ENCODE peak calls at places on chromosomes 16 and 17, in eight cellular contexts. One of them, this sample, is unnamed.

GRCh38 chr17:29891131-29891530 is 38.9 kb downstream of the SSH2 start:
- DNase-seq in OCI-LY7: no peak
- DNase-seq in activated CD8-positive, alpha-beta T cell treated with anti-CD3 and anti-CD28 coated beads for 36 hours: no peak
- DNase-seq in mesothelial cell of epicardium: no peak
- DNase-seq in left ventricle myocardium inferior: no peak
- DNase-seq in spleen: no peak
- DNase-seq in WTC11: no peak
- DNase-seq in right atrium auricular region: no peak
- DNase-seq in this sample: no peak

GRCh38 chr16:71258371-71258770 is 27.8 kb upstream of the HYDIN start:
- DNase-seq in activated CD8-positive, alpha-beta T cell treated with anti-CD3 and anti-CD28 coated beads for 36 hours: no peak
- DNase-seq in OCI-LY7: no peak
- DNase-seq in left ventricle myocardium inferior: no peak
- DNase-seq in spleen: no peak
- DNase-seq in mesothelial cell of epicardium: no peak
- DNase-seq in right atrium auricular region: no peak
- DNase-seq in WTC11: no peak
- DNase-seq in this sample: no peak

GRCh38 chr17:82031885-82032627 is 578 bp downstream of the RAC3 start:
- DNase-seq in mesothelial cell of epicardium: no peak
- DNase-seq in activated CD8-positive, alpha-beta T cell treated with anti-CD3 and anti-CD28 coated beads for 36 hours: peak
- DNase-seq in WTC11: peak
- DNase-seq in OCI-LY7: peak
- DNase-seq in spleen: no peak
- DNase-seq in left ventricle myocardium inferior: no peak
- DNase-seq in right atrium auricular region: no peak
- DNase-seq in this sample: no peak

GRCh38 chr16:82936941-82937551 is 310.3 kb downstream of the CDH13 start:
- DNase-seq in OCI-LY7: no peak
- DNase-seq in WTC11: no peak
- DNase-seq in activated CD8-positive, alpha-beta T cell treated with anti-CD3 and anti-CD28 coated beads for 36 hours: no peak
- DNase-seq in mesothelial cell of epicardium: no peak
- DNase-seq in spleen: no peak
- DNase-seq in right atrium auricular region: no peak
- DNase-seq in left ventricle myocardium inferior: no peak
- DNase-seq in this sample: no peak

GRCh38 chr16:23124315-23124714 is 24.9 kb downstream of the USP31 start:
- DNase-seq in mesothelial cell of epicardium: no peak
- DNase-seq in spleen: no peak
- DNase-seq in activated CD8-positive, alpha-beta T cell treated with anti-CD3 and anti-CD28 coated beads for 36 hours: no peak
- DNase-seq in left ventricle myocardium inferior: no peak
- DNase-seq in right atrium auricular region: no peak
- DNase-seq in OCI-LY7: no peak
- DNase-seq in WTC11: no peak
- DNase-seq in this sample: no peak

GRCh38 chr16:81758376-81758775 is 20.7 kb upstream of the PLCG2 start:
- DNase-seq in OCI-LY7: no peak
- DNase-seq in mesothelial cell of epicardium: no peak
- DNase-seq in WTC11: no peak
- DNase-seq in spleen: no peak
- DNase-seq in left ventricle myocardium inferior: no peak
- DNase-seq in activated CD8-positive, alpha-beta T cell treated with anti-CD3 and anti-CD28 coated beads for 36 hours: no peak
- DNase-seq in right atrium auricular region: no peak
- DNase-seq in this sample: no peak

GRCh38 chr17:7955414-7956042 is 23.5 kb downstream of the CNTROB start:
- DNase-seq in OCI-LY7: no peak
- DNase-seq in spleen: no peak
- DNase-seq in activated CD8-positive, alpha-beta T cell treated with anti-CD3 and anti-CD28 coated beads for 36 hours: no peak
- DNase-seq in left ventricle myocardium inferior: no peak
- DNase-seq in WTC11: no peak
- DNase-seq in right atrium auricular region: no peak
- DNase-seq in mesothelial cell of epicardium: no peak
- DNase-seq in this sample: no peak

GRCh38 chr17:4934173-4934979 is 2.3 kb downstream of the GP1BA start:
- DNase-seq in OCI-LY7: no peak
- DNase-seq in right atrium auricular region: no peak
- DNase-seq in spleen: no peak
- DNase-seq in activated CD8-positive, alpha-beta T cell treated with anti-CD3 and anti-CD28 coated beads for 36 hours: peak
- DNase-seq in left ventricle myocardium inferior: no peak
- DNase-seq in mesothelial cell of epicardium: no peak
- DNase-seq in WTC11: peak
- DNase-seq in this sample: no peak

DNA sequence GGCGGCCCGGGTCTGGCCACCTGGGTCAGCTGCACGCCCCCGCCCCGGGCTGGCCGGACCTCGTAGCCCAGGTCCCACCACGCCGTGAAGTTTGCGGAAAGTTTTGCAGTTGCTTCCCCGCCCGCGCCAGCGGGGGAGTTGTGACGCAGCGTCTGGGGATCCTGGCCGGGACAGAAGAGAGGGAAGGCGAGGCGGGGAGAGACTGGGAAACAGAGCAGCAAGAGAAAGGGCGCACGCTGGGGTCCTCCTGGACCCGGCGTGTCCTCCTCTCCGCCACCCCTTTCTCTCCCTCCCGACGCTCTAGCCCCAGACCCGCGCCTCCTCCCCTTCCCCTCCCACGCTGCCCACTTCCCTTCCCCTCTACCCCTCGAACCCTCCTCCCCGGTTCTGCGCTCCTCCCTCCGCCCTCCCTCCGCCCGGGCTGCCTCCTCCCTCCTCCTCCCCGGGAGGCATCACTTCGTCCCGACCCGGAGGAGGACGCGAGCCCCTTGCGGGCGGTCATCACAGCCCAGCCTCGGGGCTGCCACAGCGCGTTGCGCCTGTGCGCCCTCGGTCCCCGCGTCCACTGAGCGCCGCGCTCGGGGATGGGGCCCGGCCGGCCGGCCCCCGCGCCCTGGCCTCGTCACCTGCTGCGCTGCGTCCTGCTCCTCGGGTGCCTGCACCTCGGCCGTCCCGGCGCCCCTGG is at the start of gene MRC2:
- DNase-seq in activated CD8-positive, alpha-beta T cell treated with anti-CD3 and anti-CD28 coated beads for 36 hours: peak
- DNase-seq in WTC11: peak
- DNase-seq in left ventricle myocardium inferior: peak
- DNase-seq in OCI-LY7: no peak
- DNase-seq in right atrium auricular region: peak
- DNase-seq in mesothelial cell of epicardium: no peak
- DNase-seq in spleen: no peak
- DNase-seq in this sample: peak
- TF ChIP-seq CTCF in activated CD8-positive, alpha-beta T cell treated with anti-CD3 and anti-CD28 coated beads for 36 hours: no peak
- TF ChIP-seq CTCF in WTC11: no peak
- TF ChIP-seq CTCF in left ventricle myocardium inferior: no peak
- TF ChIP-seq CTCF in OCI-LY7: no peak
- TF ChIP-seq CTCF in right atrium auricular region: no peak
- TF ChIP-seq CTCF in mesothelial cell of epicardium: no peak
- TF ChIP-seq CTCF in spleen: no peak
- TF ChIP-seq CTCF in this sample: peak

GRCh38 chr16:86505899-86506864 is 4.1 kb upstream of the FOXF1 start:
- DNase-seq in right atrium auricular region: no peak
- DNase-seq in left ventricle myocardium inferior: no peak
- DNase-seq in activated CD8-positive, alpha-beta T cell treated with anti-CD3 and anti-CD28 coated beads for 36 hours: no peak
- DNase-seq in spleen: no peak
- DNase-seq in OCI-LY7: no peak
- DNase-seq in WTC11: no peak
- DNase-seq in mesothelial cell of epicardium: no peak
- DNase-seq in this sample: no peak

GRCh38 chr16:86508947-86509758 is 1.2 kb upstream of the FOXF1 start:
- DNase-seq in spleen: no peak
- DNase-seq in WTC11: no peak
- DNase-seq in left ventricle myocardium inferior: peak
- DNase-seq in mesothelial cell of epicardium: no peak
- DNase-seq in activated CD8-positive, alpha-beta T cell treated with anti-CD3 and anti-CD28 coated beads for 36 hours: no peak
- DNase-seq in OCI-LY7: no peak
- DNase-seq in right atrium auricular region: no peak
- DNase-seq in this sample: no peak

GRCh38 chr16:86509759-86510464 is 415 bp upstream of the FOXF1 start:
- DNase-seq in WTC11: peak
- DNase-seq in activated CD8-positive, alpha-beta T cell treated with anti-CD3 and anti-CD28 coated beads for 36 hours: no peak
- DNase-seq in left ventricle myocardium inferior: peak
- DNase-seq in spleen: no peak
- DNase-seq in right atrium auricular region: no peak
- DNase-seq in mesothelial cell of epicardium: no peak
- DNase-seq in OCI-LY7: no peak
- DNase-seq in this sample: no peak

GRCh38 chr16:86507173-86508027 is 2.9 kb upstream of the FOXF1 start:
- DNase-seq in WTC11: no peak
- DNase-seq in OCI-LY7: no peak
- DNase-seq in left ventricle myocardium inferior: no peak
- DNase-seq in activated CD8-positive, alpha-beta T cell treated with anti-CD3 and anti-CD28 coated beads for 36 hours: no peak
- DNase-seq in right atrium auricular region: no peak
- DNase-seq in mesothelial cell of epicardium: no peak
- DNase-seq in spleen: no peak
- DNase-seq in this sample: no peak

DNA sequence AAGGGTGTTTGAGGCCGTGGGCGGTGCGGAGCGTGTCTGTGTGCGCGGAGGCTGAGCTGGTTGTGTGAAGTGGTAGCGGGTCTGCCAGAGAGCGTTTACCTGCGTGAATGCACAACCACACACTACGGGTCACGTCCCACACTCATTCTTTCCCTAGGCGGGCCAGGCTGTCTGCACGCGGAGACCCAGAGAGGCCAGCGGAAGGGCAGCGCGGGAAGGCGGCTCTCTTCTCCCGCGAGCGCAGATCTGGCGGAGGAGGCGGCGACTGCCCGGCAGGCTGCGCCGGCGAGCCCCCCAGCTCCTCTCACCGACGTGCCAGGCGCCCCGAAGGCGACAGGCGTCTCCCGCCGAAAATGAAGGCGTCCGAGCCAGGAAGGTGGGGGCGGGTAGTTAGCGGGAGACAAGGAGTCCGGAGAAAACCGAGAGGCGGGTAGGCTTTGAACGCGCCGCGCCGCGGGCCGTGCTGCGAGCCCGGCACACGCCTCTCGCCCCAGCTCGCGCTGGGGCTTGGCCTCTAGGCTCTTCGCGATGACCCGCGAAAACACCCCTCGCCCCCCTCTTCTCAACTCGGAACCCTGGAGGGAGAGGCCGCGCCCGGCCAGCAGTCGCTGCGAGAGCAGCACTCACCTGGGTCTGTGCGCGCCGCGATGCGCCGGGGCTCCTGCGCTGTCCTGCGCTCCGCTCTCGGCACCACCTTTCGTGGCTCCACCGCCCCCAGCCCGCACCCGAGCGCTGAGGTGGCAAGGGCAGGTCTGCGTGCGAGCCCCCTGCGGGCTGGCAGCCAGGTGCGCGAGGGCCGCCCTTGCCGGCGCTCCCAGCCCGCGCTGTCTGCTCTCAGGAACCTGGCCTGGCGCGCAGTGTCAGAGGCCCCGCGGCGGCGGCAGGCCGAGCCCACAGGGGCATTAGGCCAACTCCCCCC is 2.0 kb upstream of the FOXF1 start:
- DNase-seq in mesothelial cell of epicardium: no peak
- DNase-seq in WTC11: no peak
- DNase-seq in spleen: no peak
- DNase-seq in right atrium auricular region: no peak
- DNase-seq in OCI-LY7: no peak
- DNase-seq in left ventricle myocardium inferior: no peak
- DNase-seq in activated CD8-positive, alpha-beta T cell treated with anti-CD3 and anti-CD28 coated beads for 36 hours: no peak
- DNase-seq in this sample: no peak
- TF ChIP-seq CTCF in mesothelial cell of epicardium: no peak
- TF ChIP-seq CTCF in WTC11: no peak
- TF ChIP-seq CTCF in spleen: no peak
- TF ChIP-seq CTCF in right atrium auricular region: no peak
- TF ChIP-seq CTCF in OCI-LY7: no peak
- TF ChIP-seq CTCF in left ventricle myocardium inferior: no peak
- TF ChIP-seq CTCF in activated CD8-positive, alpha-beta T cell treated with anti-CD3 and anti-CD28 coated beads for 36 hours: no peak
- TF ChIP-seq CTCF in this sample: no peak

GRCh38 chr16:73214825-73215481 is 167.0 kb upstream of the ZFHX3 start:
- DNase-seq in OCI-LY7: no peak
- DNase-seq in activated CD8-positive, alpha-beta T cell treated with anti-CD3 and anti-CD28 coated beads for 36 hours: no peak
- DNase-seq in mesothelial cell of epicardium: no peak
- DNase-seq in right atrium auricular region: no peak
- DNase-seq in spleen: no peak
- DNase-seq in WTC11: no peak
- DNase-seq in left ventricle myocardium inferior: no peak
- DNase-seq in this sample: no peak

GRCh38 chr16:73215482-73216377 is 167.8 kb upstream of the ZFHX3 start:
- DNase-seq in WTC11: no peak
- DNase-seq in right atrium auricular region: no peak
- DNase-seq in mesothelial cell of epicardium: no peak
- DNase-seq in OCI-LY7: no peak
- DNase-seq in activated CD8-positive, alpha-beta T cell treated with anti-CD3 and anti-CD28 coated beads for 36 hours: no peak
- DNase-seq in left ventricle myocardium inferior: no peak
- DNase-seq in spleen: no peak
- DNase-seq in this sample: no peak

GRCh38 chr16:73216932-73217331 is 169.0 kb upstream of the ZFHX3 start:
- DNase-seq in OCI-LY7: no peak
- DNase-seq in activated CD8-positive, alpha-beta T cell treated with anti-CD3 and anti-CD28 coated beads for 36 hours: no peak
- DNase-seq in mesothelial cell of epicardium: no peak
- DNase-seq in right atrium auricular region: no peak
- DNase-seq in left ventricle myocardium inferior: no peak
- DNase-seq in WTC11: no peak
- DNase-seq in spleen: no peak
- DNase-seq in this sample: no peak

GRCh38 chr16:73217654-73218053 is 169.7 kb upstream of the ZFHX3 start:
- DNase-seq in spleen: no peak
- DNase-seq in right atrium auricular region: no peak
- DNase-seq in left ventricle myocardium inferior: no peak
- DNase-seq in activated CD8-positive, alpha-beta T cell treated with anti-CD3 and anti-CD28 coated beads for 36 hours: no peak
- DNase-seq in OCI-LY7: no peak
- DNase-seq in mesothelial cell of epicardium: no peak
- DNase-seq in WTC11: no peak
- DNase-seq in this sample: no peak

GRCh38 chr16:73219176-73219575 is 171.2 kb upstream of the ZFHX3 start:
- DNase-seq in WTC11: no peak
- DNase-seq in left ventricle myocardium inferior: no peak
- DNase-seq in mesothelial cell of epicardium: no peak
- DNase-seq in OCI-LY7: no peak
- DNase-seq in right atrium auricular region: no peak
- DNase-seq in spleen: no peak
- DNase-seq in activated CD8-positive, alpha-beta T cell treated with anti-CD3 and anti-CD28 coated beads for 36 hours: no peak
- DNase-seq in this sample: no peak
- TF ChIP-seq CTCF in WTC11: no peak
- TF ChIP-seq CTCF in left ventricle myocardium inferior: no peak
- TF ChIP-seq CTCF in mesothelial cell of epicardium: no peak
- TF ChIP-seq CTCF in OCI-LY7: no peak
- TF ChIP-seq CTCF in right atrium auricular region: no peak
- TF ChIP-seq CTCF in spleen: no peak
- TF ChIP-seq CTCF in activated CD8-positive, alpha-beta T cell treated with anti-CD3 and anti-CD28 coated beads for 36 hours: no peak
- TF ChIP-seq CTCF in this sample: no peak

DNA sequence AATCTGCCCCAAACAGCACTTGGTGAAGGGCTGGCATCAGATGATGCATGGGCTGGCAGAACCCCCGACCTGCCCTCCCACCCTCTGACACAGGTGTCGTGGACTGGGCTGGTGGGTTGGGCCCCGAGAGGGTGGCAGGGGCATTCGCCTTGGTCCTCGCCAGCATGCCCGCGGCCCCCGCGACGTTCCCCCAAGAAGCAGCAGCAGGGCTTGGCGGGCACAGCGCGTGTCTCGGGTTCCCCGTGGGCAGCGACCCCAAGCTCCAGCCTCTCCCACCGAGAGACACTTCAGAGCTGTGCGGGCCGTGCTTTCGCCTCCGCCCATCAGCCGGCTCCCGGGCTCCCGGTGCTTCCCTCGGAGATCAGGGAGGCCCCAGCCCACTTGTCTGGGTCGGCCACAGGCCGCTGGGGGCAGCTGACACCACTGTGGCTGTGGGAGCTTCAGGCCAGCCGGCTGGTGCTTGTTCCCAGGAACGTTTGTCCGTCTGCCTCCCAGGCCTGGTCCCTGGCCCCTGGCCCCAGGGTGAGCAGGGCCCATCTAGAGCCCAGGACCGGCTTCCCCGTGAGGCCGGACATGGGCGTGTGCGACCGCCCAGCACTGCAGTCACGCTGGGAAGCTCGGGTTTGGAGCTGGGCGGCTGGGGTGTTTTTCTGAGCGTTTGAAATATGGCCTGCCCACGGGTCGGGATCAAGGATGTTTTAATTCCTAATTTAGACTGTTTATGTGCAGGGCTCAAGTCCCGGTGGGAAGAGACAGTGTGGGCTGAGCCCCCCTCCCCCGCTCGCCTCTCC is 16.6 kb downstream of the CACNA1H start:
- DNase-seq in mesothelial cell of epicardium: no peak
- DNase-seq in right atrium auricular region: no peak
- DNase-seq in left ventricle myocardium inferior: no peak
- DNase-seq in OCI-LY7: no peak
- DNase-seq in WTC11: no peak
- DNase-seq in activated CD8-positive, alpha-beta T cell treated with anti-CD3 and anti-CD28 coated beads for 36 hours: no peak
- DNase-seq in spleen: no peak
- DNase-seq in this sample: no peak
- TF ChIP-seq CTCF in mesothelial cell of epicardium: no peak
- TF ChIP-seq CTCF in right atrium auricular region: no peak
- TF ChIP-seq CTCF in left ventricle myocardium inferior: no peak
- TF ChIP-seq CTCF in OCI-LY7: no peak
- TF ChIP-seq CTCF in WTC11: no peak
- TF ChIP-seq CTCF in activated CD8-positive, alpha-beta T cell treated with anti-CD3 and anti-CD28 coated beads for 36 hours: no peak
- TF ChIP-seq CTCF in spleen: no peak
- TF ChIP-seq CTCF in this sample: no peak

This sample was measured in progenitor cell of endocrine pancreas.